ENCODE peak calls at places on chromosome 1, in nine cellular contexts. Q is lung; A is activated naive CD4-positive, alpha-beta T cell treated with anti-CD3 and anti-CD28 coated beads, Interleukin-2, amount 10 ng/mL, durations not matched to agents 7 days and 5 days; T is DMS79 treated with DMSO at 0.1 percent for 48 hours; K is foreskin fibroblast; B is A549; S is MV-4-11; W is HFF-Myc; E is stimulated activated CD4-positive, alpha-beta T cell treated with anti-CD3 and anti-CD28 coated beads, Interleukin-1b, Interleukin-23, amount 100 ng/mL, for 24 hours. Y is an unnamed sample.
A peak's percentile ranks its signal among the peaks of the same experiment; 100 is the strongest.

GRCh38 chr1:183841550-183841949 is 36.6 kb downstream of the RGL1 start:
- DNase-seq in Q (no peak), A (no peak), T (no peak), K (peak; percentile 45), B (no peak), S (peak; percentile 11), W (no peak), E (no peak), Y (no peak)

GRCh38 chr1:228006034-228006792 is 585 bp upstream of the WNT3A start:
- DNase-seq in Q (peak; percentile 21), A (no peak), T (no peak), K (no peak), B (no peak), S (no peak), W (no peak), E (no peak), Y (no peak)

GRCh38 chr1:94580367-94581115 is 39.0 kb upstream of the F3 start:
- DNase-seq in Q (no peak), A (no peak), T (no peak), K (no peak), B (peak; percentile 9), S (no peak), W (no peak), E (no peak), Y (no peak)

GRCh38 chr1:234866007-234866866 is 256.3 kb upstream of the IRF2BP2 start:
- DNase-seq in Q (no peak), A (no peak), T (no peak), K (peak; percentile 90), B (peak; percentile 37), S (peak; percentile 96), W (peak; percentile 44), E (no peak), Y (no peak)

GRCh38 chr1:23558140-23558871 is 995 bp downstream of the ID3 start:
- DNase-seq in Q (peak; percentile 71), A (peak; percentile 60), T (peak; percentile 85), K (peak; percentile 53), B (peak; percentile 77), S (no peak), W (no peak), E (no peak), Y (peak; percentile 96)

GRCh38 chr1:204335085-204335484 is 24.6 kb downstream of the PLEKHA6 start:
- DNase-seq in Q (no peak), A (no peak), T (no peak), K (no peak), B (no peak), S (no peak), W (no peak), E (no peak), Y (no peak)

GRCh38 chr1:172163479-172164215 is 256.8 kb upstream of the C1orf105 start:
- DNase-seq in Q (no peak), A (no peak), T (no peak), K (peak; percentile 52), B (no peak), S (peak; percentile 73), W (no peak), E (no peak), Y (peak; percentile 35)

GRCh38 chr1:113517983-113518382 is 127.7 kb downstream of the MAGI3 start:
- DNase-seq in Q (no peak), A (no peak), T (no peak), K (no peak), B (no peak), S (no peak), W (no peak), E (no peak), Y (peak; percentile 37)

Y was measured in KBM-7.